ENCODE peak calls at places on chromosomes 16 and 17, in six cellular contexts. One of them, this sample, is unnamed.

GRCh38 chr17:8109669-8110455 is 8.5 kb downstream of the ALOXE3 start:
- DNase-seq in AG10803: no peak
- DNase-seq in astrocyte of the spinal cord: no peak
- DNase-seq in IMR-90: no peak
- DNase-seq in sigmoid colon: no peak
- DNase-seq in heart right ventricle: peak
- DNase-seq in this sample: no peak

GRCh38 chr16:2795714-2796143 is 2.5 kb upstream of the PRSS41 start:
- DNase-seq in AG10803: no peak
- DNase-seq in astrocyte of the spinal cord: no peak
- DNase-seq in IMR-90: no peak
- DNase-seq in sigmoid colon: peak
- DNase-seq in heart right ventricle: no peak
- DNase-seq in this sample: peak

GRCh38 chr17:18960803-18961511 is 9.0 kb downstream of the SLC5A10 start:
- DNase-seq in AG10803: peak
- DNase-seq in astrocyte of the spinal cord: peak
- DNase-seq in IMR-90: peak
- DNase-seq in sigmoid colon: peak
- DNase-seq in heart right ventricle: peak
- DNase-seq in this sample: peak

GRCh38 chr16:84013787-84014569 is 28.6 kb downstream of the SLC38A8 start:
- DNase-seq in AG10803: no peak
- DNase-seq in astrocyte of the spinal cord: peak
- DNase-seq in IMR-90: peak
- DNase-seq in sigmoid colon: no peak
- DNase-seq in heart right ventricle: no peak
- DNase-seq in this sample: no peak

GRCh38 chr17:32281011-32281451 is 15.4 kb downstream of the RHBDL3 start:
- DNase-seq in AG10803: no peak
- DNase-seq in astrocyte of the spinal cord: no peak
- DNase-seq in IMR-90: no peak
- DNase-seq in sigmoid colon: no peak
- DNase-seq in heart right ventricle: peak
- DNase-seq in this sample: no peak

GRCh38 chr17:67520282-67520906 is 143.3 kb downstream of the PITPNC1 start:
- DNase-seq in AG10803: peak
- DNase-seq in astrocyte of the spinal cord: peak
- DNase-seq in IMR-90: peak
- DNase-seq in sigmoid colon: peak
- DNase-seq in heart right ventricle: no peak
- DNase-seq in this sample: peak

GRCh38 chr16:74563828-74564263 is 43.1 kb downstream of the GLG1 start:
- DNase-seq in AG10803: peak
- DNase-seq in astrocyte of the spinal cord: peak
- DNase-seq in IMR-90: peak
- DNase-seq in sigmoid colon: no peak
- DNase-seq in heart right ventricle: no peak
- DNase-seq in this sample: peak

GRCh38 chr16:8730335-8730915 is 56.0 kb downstream of the ABAT start:
- DNase-seq in AG10803: no peak
- DNase-seq in astrocyte of the spinal cord: no peak
- DNase-seq in IMR-90: no peak
- DNase-seq in sigmoid colon: peak
- DNase-seq in heart right ventricle: no peak
- DNase-seq in this sample: no peak

GRCh38 chr17:80030730-80031410 is 4.8 kb downstream of the TBC1D16 start:
- DNase-seq in AG10803: no peak
- DNase-seq in astrocyte of the spinal cord: no peak
- DNase-seq in IMR-90: no peak
- DNase-seq in sigmoid colon: no peak
- DNase-seq in heart right ventricle: no peak
- DNase-seq in this sample: no peak

GRCh38 chr16:10180771-10181163 is 1.5 kb downstream of the GRIN2A start:
- DNase-seq in AG10803: no peak
- DNase-seq in astrocyte of the spinal cord: no peak
- DNase-seq in IMR-90: no peak
- DNase-seq in sigmoid colon: no peak
- DNase-seq in heart right ventricle: peak
- DNase-seq in this sample: peak

GRCh38 chr17:73304971-73305786 is 6.6 kb downstream of the CDC42EP4 start:
- DNase-seq in AG10803: peak
- DNase-seq in astrocyte of the spinal cord: peak
- DNase-seq in IMR-90: peak
- DNase-seq in sigmoid colon: peak
- DNase-seq in heart right ventricle: peak
- DNase-seq in this sample: peak

GRCh38 chr17:5069724-5070123 is 8.5 kb upstream of the ZFP3 start:
- DNase-seq in AG10803: no peak
- DNase-seq in astrocyte of the spinal cord: no peak
- DNase-seq in IMR-90: peak
- DNase-seq in sigmoid colon: no peak
- DNase-seq in heart right ventricle: no peak
- DNase-seq in this sample: peak

GRCh38 chr17:36869856-36870617 is 67.2 kb upstream of the LHX1 start:
- DNase-seq in AG10803: peak
- DNase-seq in astrocyte of the spinal cord: no peak
- DNase-seq in IMR-90: peak
- DNase-seq in sigmoid colon: no peak
- DNase-seq in heart right ventricle: no peak
- DNase-seq in this sample: no peak

GRCh38 chr17:83183150-83183820 is 103.9 kb downstream of the METRNL start:
- DNase-seq in AG10803: no peak
- DNase-seq in astrocyte of the spinal cord: no peak
- DNase-seq in IMR-90: no peak
- DNase-seq in sigmoid colon: no peak
- DNase-seq in heart right ventricle: no peak
- DNase-seq in this sample: no peak

GRCh38 chr17:57432507-57433277 is 176.4 kb downstream of the MSI2 start:
- DNase-seq in AG10803: no peak
- DNase-seq in astrocyte of the spinal cord: no peak
- DNase-seq in IMR-90: no peak
- DNase-seq in sigmoid colon: no peak
- DNase-seq in heart right ventricle: no peak
- DNase-seq in this sample: no peak
- TF ChIP-seq CTCF in AG10803: no peak
- TF ChIP-seq CTCF in astrocyte of the spinal cord: no peak
- TF ChIP-seq CTCF in IMR-90: no peak
- TF ChIP-seq CTCF in sigmoid colon: no peak
- TF ChIP-seq CTCF in heart right ventricle: no peak
- TF ChIP-seq CTCF in this sample: no peak

GRCh38 chr17:40153603-40154238 is 13.4 kb downstream of the CASC3 start:
- DNase-seq in AG10803: no peak
- DNase-seq in astrocyte of the spinal cord: no peak
- DNase-seq in IMR-90: no peak
- DNase-seq in sigmoid colon: no peak
- DNase-seq in heart right ventricle: no peak
- DNase-seq in this sample: no peak

GRCh38 chr17:40159456-40159855 is 17.8 kb upstream of the RAPGEFL1 start:
- DNase-seq in AG10803: no peak
- DNase-seq in astrocyte of the spinal cord: no peak
- DNase-seq in IMR-90: no peak
- DNase-seq in sigmoid colon: no peak
- DNase-seq in heart right ventricle: no peak
- DNase-seq in this sample: no peak

GRCh38 chr17:40158438-40158837 is 18.1 kb downstream of the CASC3 start:
- DNase-seq in AG10803: no peak
- DNase-seq in astrocyte of the spinal cord: no peak
- DNase-seq in IMR-90: no peak
- DNase-seq in sigmoid colon: no peak
- DNase-seq in heart right ventricle: no peak
- DNase-seq in this sample: no peak

GRCh38 chr17:40157972-40158371 is 17.6 kb downstream of the CASC3 start:
- DNase-seq in AG10803: peak
- DNase-seq in astrocyte of the spinal cord: no peak
- DNase-seq in IMR-90: no peak
- DNase-seq in sigmoid colon: no peak
- DNase-seq in heart right ventricle: no peak
- DNase-seq in this sample: no peak
- H3K4me3 ChIP-seq in AG10803: no peak
- H3K4me3 ChIP-seq in astrocyte of the spinal cord: no peak
- H3K4me3 ChIP-seq in IMR-90: no peak
- H3K4me3 ChIP-seq in sigmoid colon: no peak
- H3K4me3 ChIP-seq in heart right ventricle: no peak
- H3K4me3 ChIP-seq in this sample: no peak

GRCh38 chr16:22425847-22426246 is 51.4 kb upstream of the CDR2 start:
- DNase-seq in AG10803: no peak
- DNase-seq in astrocyte of the spinal cord: no peak
- DNase-seq in IMR-90: no peak
- DNase-seq in sigmoid colon: no peak
- DNase-seq in heart right ventricle: no peak
- DNase-seq in this sample: no peak
- TF ChIP-seq CTCF in AG10803: no peak
- TF ChIP-seq CTCF in astrocyte of the spinal cord: no peak
- TF ChIP-seq CTCF in IMR-90: no peak
- TF ChIP-seq CTCF in sigmoid colon: no peak
- TF ChIP-seq CTCF in heart right ventricle: no peak
- TF ChIP-seq CTCF in this sample: no peak

GRCh38 chr17:30253316-30253715 is 17.8 kb upstream of the SLC6A4 start:
- DNase-seq in AG10803: no peak
- DNase-seq in astrocyte of the spinal cord: no peak
- DNase-seq in IMR-90: no peak
- DNase-seq in sigmoid colon: no peak
- DNase-seq in heart right ventricle: no peak
- DNase-seq in this sample: no peak
- H3K4me3 ChIP-seq in AG10803: no peak
- H3K4me3 ChIP-seq in astrocyte of the spinal cord: no peak
- H3K4me3 ChIP-seq in IMR-90: no peak
- H3K4me3 ChIP-seq in sigmoid colon: no peak
- H3K4me3 ChIP-seq in heart right ventricle: no peak
- H3K4me3 ChIP-seq in this sample: no peak

This sample was measured in foreskin fibroblast.